ENCODE peak calls at places on chromosome 11, in eight cellular contexts. X is left lobe of liver; Q is brain microvascular endothelial cell; F is stimulated activated CD4-positive, alpha-beta T cell treated with anti-CD3 and anti-CD28 coated beads, Interleukin-2, amount 100 ng/mL, for 48 hours; P is activated CD4-positive, alpha-beta memory T cell treated with anti-CD3 and anti-CD28 coated beads, Interleukin-2, amount 10 ng/mL, durations not matched to agents 7 days and 5 days; M is transverse colon; A is HT1080; Y is activated CD4-positive, alpha-beta T cell treated with anti-CD3 and anti-CD28 coated beads for 36 hours. C is an unnamed sample.

GRCh38 chr11:117456027-117456720 is 128.5 kb downstream of the CEP164 start:
- DNase-seq in M (no peak), F (peak; percentile 24), Y (peak; percentile 72), A (no peak), X (no peak), Q (no peak), P (peak; percentile 49), C (peak; percentile 30)

GRCh38 chr11:68950268-68950667 is 30.5 kb downstream of the MRGPRD start:
- DNase-seq in A (peak; percentile 15), P (no peak), X (no peak), Q (no peak), M (no peak), Y (no peak), F (no peak), C (no peak)

GRCh38 chr11:112195906-112196305 is 20.6 kb downstream of the BCO2 start:
- DNase-seq in Y (no peak), A (no peak), P (no peak), M (no peak), X (no peak), F (no peak), Q (no peak), C (no peak)

GRCh38 chr11:443542-444199 is 1.9 kb upstream of the ANO9 start:
- DNase-seq in X (no peak), Q (peak; percentile 57), M (no peak), P (no peak), F (no peak), A (peak; percentile 76), Y (no peak), C (no peak)

GRCh38 chr11:134362192-134362901 is 30.6 kb downstream of the GLB1L2 start:
- DNase-seq in Q (no peak), P (no peak), A (no peak), Y (no peak), X (no peak), F (no peak), M (no peak), C (no peak)

GRCh38 chr11:64036081-64037026 is 623 bp downstream of the FLRT1 start:
- DNase-seq in Y (peak; percentile 19), M (no peak), A (no peak), X (no peak), P (no peak), F (no peak), Q (peak; percentile 11), C (no peak)

GRCh38 chr11:125454047-125454446 is 42.0 kb downstream of the FEZ1 start:
- DNase-seq in M (no peak), Y (no peak), X (no peak), P (no peak), Q (no peak), A (no peak), F (no peak), C (no peak)

GRCh38 chr11:65551572-65552398 is 6.4 kb downstream of the LTBP3 start:
- DNase-seq in M (peak; percentile 90), F (peak; percentile 61), X (peak; percentile 76), P (peak; percentile 73), A (peak; percentile 40), Y (peak; percentile 79), Q (no peak), C (peak; percentile 30)